ENCODE peak calls at places on chromosomes 6 and 20, in four cellular contexts. One of them, this sample, is unnamed.

GRCh38 chr6:22583927-22584326 is 14.6 kb downstream of the HDGFL1 start:
- DNase-seq in K562: no peak
- DNase-seq in HepG2: no peak
- DNase-seq in GM12878: no peak
- DNase-seq in this sample: no peak

GRCh38 chr6:106477790-106478189 is 117.3 kb downstream of the CRYBG1 start:
- DNase-seq in GM12878: no peak
- DNase-seq in HepG2: no peak
- DNase-seq in K562: no peak
- DNase-seq in this sample: no peak

GRCh38 chr6:6509304-6509703 is 79.2 kb upstream of the LY86 start:
- DNase-seq in K562: no peak
- DNase-seq in HepG2: no peak
- DNase-seq in GM12878: no peak
- DNase-seq in this sample: no peak

GRCh38 chr20:25353368-25353753 is 37.3 kb downstream of the ABHD12 start:
- DNase-seq in GM12878: no peak
- DNase-seq in K562: no peak
- DNase-seq in HepG2: no peak
- DNase-seq in this sample: no peak

GRCh38 chr20:51087306-51087705 is 64.4 kb upstream of the KCNG1 start:
- DNase-seq in K562: no peak
- DNase-seq in HepG2: no peak
- DNase-seq in GM12878: no peak
- DNase-seq in this sample: no peak

GRCh38 chr20:53846640-53847039 is 223.8 kb downstream of the BCAS1 start:
- DNase-seq in K562: no peak
- DNase-seq in GM12878: no peak
- DNase-seq in HepG2: no peak
- DNase-seq in this sample: no peak

GRCh38 chr6:170099387-170099786 is 191.5 kb downstream of the DLL1 start:
- DNase-seq in K562: no peak
- DNase-seq in GM12878: no peak
- DNase-seq in HepG2: no peak
- DNase-seq in this sample: no peak

GRCh38 chr20:62734336-62734735 is 25.7 kb downstream of the NTSR1 start:
- DNase-seq in K562: no peak
- DNase-seq in HepG2: no peak
- DNase-seq in GM12878: no peak
- DNase-seq in this sample: no peak

GRCh38 chr20:16711859-16712258 is 18.0 kb upstream of the SNRPB2 start:
- DNase-seq in HepG2: no peak
- DNase-seq in K562: no peak
- DNase-seq in GM12878: no peak
- DNase-seq in this sample: no peak

GRCh38 chr6:69852706-69853105 is 13.7 kb upstream of the COL19A1 start:
- DNase-seq in HepG2: no peak
- DNase-seq in K562: no peak
- DNase-seq in GM12878: no peak
- DNase-seq in this sample: no peak

GRCh38 chr20:17594443-17594842 is 24.6 kb downstream of the DSTN start:
- DNase-seq in K562: no peak
- DNase-seq in GM12878: no peak
- DNase-seq in HepG2: no peak
- DNase-seq in this sample: no peak

GRCh38 chr6:30847971-30848441 is 36.3 kb upstream of the DDR1 start:
- DNase-seq in K562: no peak
- DNase-seq in HepG2: no peak
- DNase-seq in GM12878: no peak
- DNase-seq in this sample: peak; percentile 35

GRCh38 chr20:23049201-23049932 is at the start of gene THBD:
- DNase-seq in GM12878: no peak
- DNase-seq in K562: no peak
- DNase-seq in HepG2: no peak
- DNase-seq in this sample: peak; percentile 56

GRCh38 chr6:2596222-2596621 is 154.5 kb downstream of the MYLK4 start:
- DNase-seq in HepG2: no peak
- DNase-seq in GM12878: no peak
- DNase-seq in K562: peak; percentile 31
- DNase-seq in this sample: peak; percentile 71
- TF ChIP-seq ETV6 in HepG2: no peak
- TF ChIP-seq ETV6 in GM12878: no peak
- TF ChIP-seq ETV6 in K562: no peak
- TF ChIP-seq ETV6 in this sample: no peak

GRCh38 chr6:109739671-109740070 is 48.6 kb downstream of the FIG4 start:
- DNase-seq in GM12878: no peak
- DNase-seq in HepG2: no peak
- DNase-seq in K562: no peak
- DNase-seq in this sample: no peak
- TF ChIP-seq ETV6 in GM12878: no peak
- TF ChIP-seq ETV6 in HepG2: no peak
- TF ChIP-seq ETV6 in K562: no peak
- TF ChIP-seq ETV6 in this sample: no peak

DNA sequence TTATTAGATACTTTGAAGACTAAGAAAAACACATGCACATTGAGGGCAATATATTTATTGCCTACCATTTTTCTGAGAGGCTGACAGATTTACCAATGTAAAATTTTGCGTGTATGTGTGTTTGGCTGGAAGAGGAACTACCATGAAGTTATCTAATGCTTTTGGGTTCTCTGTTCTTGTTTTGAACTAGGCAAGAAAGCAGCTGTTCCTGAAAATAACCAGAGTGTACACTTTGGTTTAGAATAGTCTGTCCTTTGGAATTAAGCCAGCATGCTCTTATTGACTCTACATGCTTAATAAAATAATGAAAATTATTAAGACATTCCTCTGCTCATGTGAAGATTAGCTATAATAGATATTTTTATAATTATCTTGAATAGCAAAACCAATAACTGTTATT is 129.2 kb downstream of the MYB start:
- DNase-seq in HepG2: no peak
- DNase-seq in GM12878: no peak
- DNase-seq in K562: no peak
- DNase-seq in this sample: no peak
- TF ChIP-seq ETV6 in HepG2: no peak
- TF ChIP-seq ETV6 in GM12878: no peak
- TF ChIP-seq ETV6 in K562: no peak
- TF ChIP-seq ETV6 in this sample: no peak

GRCh38 chr6:159375014-159375413 is 205.8 kb downstream of the FNDC1 start:
- DNase-seq in K562: no peak
- DNase-seq in GM12878: no peak
- DNase-seq in HepG2: no peak
- DNase-seq in this sample: no peak

GRCh38 chr6:159376443-159377182 is 207.4 kb downstream of the FNDC1 start:
- DNase-seq in HepG2: no peak
- DNase-seq in GM12878: no peak
- DNase-seq in K562: no peak
- DNase-seq in this sample: no peak

GRCh38 chr6:159380104-159380503 is 210.9 kb downstream of the FNDC1 start:
- DNase-seq in GM12878: no peak
- DNase-seq in K562: no peak
- DNase-seq in HepG2: no peak
- DNase-seq in this sample: no peak

DNA sequence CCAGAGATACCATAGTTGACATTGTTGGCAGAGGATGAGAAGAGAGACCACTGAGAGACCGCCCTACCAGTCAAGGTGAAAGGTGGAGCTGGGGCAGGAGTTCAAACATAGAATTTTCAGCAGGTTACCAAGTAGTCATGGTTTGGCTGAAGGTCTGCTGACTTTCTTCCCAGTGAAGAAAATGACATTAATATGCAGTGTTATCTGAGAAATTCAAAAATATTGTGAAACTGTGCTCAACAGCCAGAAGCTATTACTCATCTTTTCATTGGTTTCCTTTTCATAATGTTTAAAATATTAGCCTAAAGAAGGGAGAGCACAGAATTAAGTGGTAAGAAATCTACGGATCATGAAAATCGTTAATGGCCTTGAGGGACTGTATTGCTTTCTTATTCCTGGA is 209.2 kb downstream of the FNDC1 start:
- DNase-seq in GM12878: no peak
- DNase-seq in HepG2: no peak
- DNase-seq in K562: no peak
- DNase-seq in this sample: no peak
- TF ChIP-seq ETV6 in GM12878: no peak
- TF ChIP-seq ETV6 in HepG2: no peak
- TF ChIP-seq ETV6 in K562: no peak
- TF ChIP-seq ETV6 in this sample: no peak

GRCh38 chr6:33080127-33081089 is 4.6 kb downstream of the HLA-DPB1 start:
- DNase-seq in HepG2: no peak
- DNase-seq in K562: peak; percentile 38
- DNase-seq in GM12878: no peak
- DNase-seq in this sample: peak; percentile 77
- TF ChIP-seq ETV6 in HepG2: no peak
- TF ChIP-seq ETV6 in K562: no peak
- TF ChIP-seq ETV6 in GM12878: no peak
- TF ChIP-seq ETV6 in this sample: no peak

GRCh38 chr6:139519097-139519496 is 144.6 kb upstream of the CITED2 start:
- DNase-seq in K562: no peak
- DNase-seq in HepG2: no peak
- DNase-seq in GM12878: no peak
- DNase-seq in this sample: no peak

GRCh38 chr6:139521338-139521737 is 146.9 kb upstream of the CITED2 start:
- DNase-seq in GM12878: no peak
- DNase-seq in K562: no peak
- DNase-seq in HepG2: no peak
- DNase-seq in this sample: no peak

GRCh38 chr6:139518556-139519091 is 144.2 kb upstream of the CITED2 start:
- DNase-seq in HepG2: no peak
- DNase-seq in GM12878: no peak
- DNase-seq in K562: peak; percentile 86
- DNase-seq in this sample: no peak

GRCh38 chr6:139519571-139520031 is 145.2 kb upstream of the CITED2 start:
- DNase-seq in K562: no peak
- DNase-seq in HepG2: no peak
- DNase-seq in GM12878: no peak
- DNase-seq in this sample: no peak

GRCh38 chr6:139520321-139520768 is 145.9 kb upstream of the CITED2 start:
- DNase-seq in HepG2: no peak
- DNase-seq in K562: no peak
- DNase-seq in GM12878: no peak
- DNase-seq in this sample: no peak
- TF ChIP-seq ETV6 in HepG2: no peak
- TF ChIP-seq ETV6 in K562: no peak
- TF ChIP-seq ETV6 in GM12878: no peak
- TF ChIP-seq ETV6 in this sample: no peak

GRCh38 chr6:46793138-46793537 is at the start of gene MEP1A:
- DNase-seq in K562: no peak
- DNase-seq in HepG2: peak; percentile 42
- DNase-seq in GM12878: no peak
- DNase-seq in this sample: no peak

GRCh38 chr6:46790359-46790874 is 2.8 kb upstream of the MEP1A start:
- DNase-seq in K562: no peak
- DNase-seq in HepG2: no peak
- DNase-seq in GM12878: no peak
- DNase-seq in this sample: no peak

GRCh38 chr6:46796842-46797241 is 3.7 kb downstream of the MEP1A start:
- DNase-seq in GM12878: no peak
- DNase-seq in HepG2: no peak
- DNase-seq in K562: no peak
- DNase-seq in this sample: no peak

GRCh38 chr6:46792635-46793034 is 554 bp upstream of the MEP1A start:
- DNase-seq in GM12878: no peak
- DNase-seq in K562: no peak
- DNase-seq in HepG2: no peak
- DNase-seq in this sample: no peak

GRCh38 chr6:46794068-46794467 is 879 bp downstream of the MEP1A start:
- DNase-seq in K562: no peak
- DNase-seq in HepG2: no peak
- DNase-seq in GM12878: no peak
- DNase-seq in this sample: no peak
- TF ChIP-seq ETV6 in K562: no peak
- TF ChIP-seq ETV6 in HepG2: no peak
- TF ChIP-seq ETV6 in GM12878: no peak
- TF ChIP-seq ETV6 in this sample: no peak

GRCh38 chr20:11429168-11429567 is 488.5 kb upstream of the BTBD3 start:
- DNase-seq in K562: no peak
- DNase-seq in HepG2: no peak
- DNase-seq in GM12878: no peak
- DNase-seq in this sample: no peak

GRCh38 chr20:11431613-11432012 is 486.1 kb upstream of the BTBD3 start:
- DNase-seq in K562: no peak
- DNase-seq in HepG2: no peak
- DNase-seq in GM12878: no peak
- DNase-seq in this sample: no peak

GRCh38 chr20:11429889-11430580 is 487.7 kb upstream of the BTBD3 start:
- DNase-seq in K562: no peak
- DNase-seq in HepG2: no peak
- DNase-seq in GM12878: no peak
- DNase-seq in this sample: no peak

GRCh38 chr20:11430652-11431051 is 487.0 kb upstream of the BTBD3 start:
- DNase-seq in HepG2: no peak
- DNase-seq in GM12878: no peak
- DNase-seq in K562: no peak
- DNase-seq in this sample: no peak

GRCh38 chr20:11432407-11432806 is 485.3 kb upstream of the BTBD3 start:
- DNase-seq in GM12878: no peak
- DNase-seq in HepG2: no peak
- DNase-seq in K562: no peak
- DNase-seq in this sample: no peak
- TF ChIP-seq ETV6 in GM12878: no peak
- TF ChIP-seq ETV6 in HepG2: no peak
- TF ChIP-seq ETV6 in K562: no peak
- TF ChIP-seq ETV6 in this sample: no peak

GRCh38 chr6:29734046-29735018 is 11.1 kb downstream of the HLA-F start:
- DNase-seq in GM12878: no peak
- DNase-seq in K562: no peak
- DNase-seq in HepG2: no peak
- DNase-seq in this sample: no peak
- TF ChIP-seq ETV6 in GM12878: no peak
- TF ChIP-seq ETV6 in K562: no peak
- TF ChIP-seq ETV6 in HepG2: no peak
- TF ChIP-seq ETV6 in this sample: no peak

GRCh38 chr6:38079537-38079936 is 260.0 kb downstream of the ZFAND3 start:
- DNase-seq in HepG2: no peak
- DNase-seq in K562: no peak
- DNase-seq in GM12878: no peak
- DNase-seq in this sample: no peak
- TF ChIP-seq ETV6 in HepG2: no peak
- TF ChIP-seq ETV6 in K562: no peak
- TF ChIP-seq ETV6 in GM12878: no peak
- TF ChIP-seq ETV6 in this sample: no peak

This sample was measured in WTC11.